ENCODE peak calls at places on chromosomes 11 and 22, in seven cellular contexts. W, A, N, X, R, C and O are unnamed samples.

GRCh38 chr11:13135385-13136271 is 126.5 kb downstream of the RASSF10 start:
- DNase-seq in W (no peak), A (no peak), N (peak), X (no peak), R (no peak), C (no peak), O (peak)

GRCh38 chr11:29318134-29318845 is 698.5 kb downstream of the KCNA4 start:
- DNase-seq in W (no peak), A (no peak), N (no peak), X (no peak), R (no peak), C (no peak), O (peak)

GRCh38 chr11:73321342-73322110 is 13.4 kb downstream of the ARHGEF17 start:
- DNase-seq in W (no peak), A (no peak), N (no peak), X (no peak), R (peak), C (peak), O (no peak)

GRCh38 chr11:13983081-13983751 is 20.7 kb downstream of the SPON1 start:
- DNase-seq in W (no peak), A (no peak), N (no peak), X (no peak), R (no peak), C (no peak), O (peak)

GRCh38 chr11:2690596-2691354 is 9.0 kb downstream of the KCNQ1OT1 start:
- DNase-seq in W (no peak), A (no peak), N (no peak), X (no peak), R (peak), C (no peak), O (no peak)

GRCh38 chr11:13837286-13837685 is 125.2 kb upstream of the SPON1 start:
- DNase-seq in W (no peak), A (no peak), N (no peak), X (no peak), R (no peak), C (no peak), O (peak)

GRCh38 chr11:134272381-134273316 is 3.5 kb upstream of the GLB1L3 start:
- DNase-seq in W (no peak), A (no peak), N (no peak), X (no peak), R (no peak), C (peak), O (peak)

GRCh38 chr11:6578134-6578533 is 25.3 kb downstream of the RRP8 start:
- DNase-seq in W (no peak), A (no peak), N (no peak), X (no peak), R (no peak), C (no peak), O (no peak)

GRCh38 chr22:47161631-47162030 is 399.2 kb downstream of the TBC1D22A start:
- DNase-seq in W (no peak), A (no peak), N (no peak), X (no peak), R (no peak), C (no peak), O (no peak)

GRCh38 chr11:118834428-118835028 is 43.6 kb upstream of the DDX6 start:
- DNase-seq in W (no peak), A (no peak), N (no peak), X (no peak), R (no peak), C (no peak), O (no peak)

GRCh38 chr11:1570531-1570895 is 1.6 kb downstream of the DUSP8 start:
- DNase-seq in W (no peak), A (no peak), N (no peak), X (no peak), R (no peak), C (no peak), O (no peak)

GRCh38 chr22:47296405-47297260 is 534.2 kb downstream of the TBC1D22A start:
- DNase-seq in W (no peak), A (no peak), N (no peak), X (no peak), R (no peak), C (no peak), O (no peak)